ENCODE peak calls at places on chromosome 2, in eight cellular contexts. B, U, K, S, H, Z, F and N are unnamed samples.

GRCh38 chr2:164068063-164068462 is 332.3 kb upstream of the FIGN start:
- DNase-seq in H (no peak), Z (no peak), F (no peak), K (no peak), S (no peak), U (no peak), B (no peak), N (no peak)

GRCh38 chr2:112541315-112542122 is 746 bp upstream of the POLR1B start:
- DNase-seq in K (peak), F (peak), Z (peak), S (peak), H (peak), U (peak), B (no peak), N (no peak)

GRCh38 chr2:240915526-240916335 is 9.6 kb downstream of the CROCC2 start:
- DNase-seq in Z (no peak), K (no peak), B (no peak), U (no peak), S (no peak), H (peak), F (no peak), N (no peak)

GRCh38 chr2:151766421-151767153 is 32.3 kb upstream of the NEB start:
- DNase-seq in U (peak), K (no peak), S (no peak), F (peak), Z (no peak), H (no peak), B (no peak), N (no peak)

GRCh38 chr2:99066075-99066557 is 75.4 kb upstream of the C2orf15 start:
- DNase-seq in F (peak), H (peak), U (peak), Z (peak), K (peak), S (peak), B (peak), N (peak)

GRCh38 chr2:48607307-48608014 is 10.2 kb upstream of the GTF2A1L start:
- DNase-seq in Z (no peak), F (no peak), K (peak), U (no peak), B (peak), S (peak), H (no peak), N (peak)

GRCh38 chr2:102103992-102104871 is 38.3 kb upstream of the IL1R1 start:
- DNase-seq in S (no peak), Z (peak), H (no peak), F (peak), B (peak), U (no peak), K (peak), N (peak)

GRCh38 chr2:134493797-134494196 is 225.0 kb downstream of the TMEM163 start:
- DNase-seq in H (no peak), F (no peak), Z (no peak), S (no peak), U (no peak), K (no peak), B (no peak), N (no peak)

GRCh38 chr2:128868686-128869551 is 550.3 kb upstream of the HS6ST1 start:
- DNase-seq in H (no peak), B (peak), Z (no peak), F (no peak), U (no peak), K (no peak), S (no peak), N (peak)

GRCh38 chr2:182767578-182767977 is 51.5 kb downstream of the DNAJC10 start:
- DNase-seq in H (peak), B (peak), Z (no peak), F (no peak), K (no peak), U (no peak), S (no peak), N (peak)

GRCh38 chr2:27203741-27204140 is 8.1 kb upstream of the ATRAID start:
- DNase-seq in K (no peak), S (no peak), U (no peak), B (no peak), Z (no peak), H (peak), F (no peak), N (no peak)

GRCh38 chr2:25123682-25124081 is 44.7 kb downstream of the POMC start:
- DNase-seq in F (no peak), Z (no peak), U (no peak), S (no peak), B (no peak), H (no peak), K (peak), N (no peak)